ENCODE peak calls at places on chromosomes 3 and 15, in four cellular contexts. L is K562, O is HepG2, K is HCT116. G is an unnamed sample. For H3K4me1, the result is how much of the 10 kb centered on the place peaks cover.

GRCh38 chr15:63079938-63080626 is 37.5 kb downstream of the TPM1 start:
- DNase-seq in K (peak), O (peak), L (no peak), G (no peak)

GRCh38 chr3:195461518-195462307 is 18.9 kb upstream of the ACAP2 start:
- DNase-seq in O (no peak), K (no peak), L (no peak), G (no peak)

GRCh38 chr3:34382859-34383258 is 584.4 kb downstream of the PDCD6IP start:
- DNase-seq in K (no peak), O (no peak), L (no peak), G (no peak)

GRCh38 chr3:9770276-9770812 is 597 bp upstream of the CAMK1 start:
- DNase-seq in K (no peak), L (no peak), O (peak), G (no peak)

GRCh38 chr3:83601704-83602103 is 1357.1 kb upstream of the CADM2 start:
- DNase-seq in O (no peak), K (no peak), L (no peak), G (no peak)

GRCh38 chr15:35078221-35078915 is 6.7 kb downstream of the NANOGP8 start:
- DNase-seq in K (peak), O (peak), L (peak), G (peak)

GRCh38 chr15:48149858-48150257 is 28.2 kb downstream of the MYEF2 start:
- DNase-seq in O (no peak), L (no peak), K (no peak), G (no peak)

GRCh38 chr3:69328903-69329302 is 57.0 kb downstream of the FRMD4B start:
- DNase-seq in O (no peak), K (no peak), L (no peak), G (no peak)

GRCh38 chr3:138356666-138357409 is 8.5 kb downstream of the MRAS start:
- DNase-seq in K (no peak), L (no peak), O (no peak), G (no peak)

GRCh38 chr3:196938124-196938523 is 4.2 kb downstream of the NCBP2 start:
- DNase-seq in O (no peak), L (no peak), K (no peak), G (no peak)

GRCh38 chr3:119322021-119322522 is 27.9 kb downstream of the ARHGAP31 start:
- DNase-seq in L (no peak), K (no peak), O (no peak), G (no peak)

GRCh38 chr3:47022540-47023161 is 43.2 kb downstream of the NBEAL2 start:
- DNase-seq in K (no peak), L (no peak), O (no peak), G (no peak)

GRCh38 chr3:94539937-94540336 is 477.1 kb downstream of the NSUN3 start:
- DNase-seq in O (no peak), K (no peak), L (no peak), G (no peak)

GRCh38 chr3:32862247-32863013 is 44.6 kb downstream of the TRIM71 start:
- DNase-seq in L (no peak), K (no peak), O (no peak), G (no peak)

GRCh38 chr3:171829841-171830559 is 13.1 kb upstream of the TMEM212 start:
- DNase-seq in O (peak), L (no peak), K (no peak), G (peak)

GRCh38 chr3:145767909-145768308 is 393.1 kb downstream of the PLOD2 start:
- DNase-seq in K (no peak), L (no peak), O (no peak), G (no peak)

GRCh38 chr3:13011369-13012227 is 61.6 kb downstream of the IQSEC1 start:
- DNase-seq in O (peak), L (peak), K (no peak), G (no peak)

GRCh38 chr3:46222435-46223161 is 14.5 kb upstream of the CCR1 start:
- DNase-seq in O (no peak), L (no peak), K (no peak), G (no peak)

GRCh38 chr3:189982299-189982945 is 138.3 kb downstream of the P3H2 start:
- DNase-seq in O (no peak), L (no peak), K (no peak), G (no peak)

GRCh38 chr15:63277893-63278505 is 594 bp downstream of the APH1B start:
- DNase-seq in L (no peak), O (no peak), K (no peak), G (no peak)

DNA sequence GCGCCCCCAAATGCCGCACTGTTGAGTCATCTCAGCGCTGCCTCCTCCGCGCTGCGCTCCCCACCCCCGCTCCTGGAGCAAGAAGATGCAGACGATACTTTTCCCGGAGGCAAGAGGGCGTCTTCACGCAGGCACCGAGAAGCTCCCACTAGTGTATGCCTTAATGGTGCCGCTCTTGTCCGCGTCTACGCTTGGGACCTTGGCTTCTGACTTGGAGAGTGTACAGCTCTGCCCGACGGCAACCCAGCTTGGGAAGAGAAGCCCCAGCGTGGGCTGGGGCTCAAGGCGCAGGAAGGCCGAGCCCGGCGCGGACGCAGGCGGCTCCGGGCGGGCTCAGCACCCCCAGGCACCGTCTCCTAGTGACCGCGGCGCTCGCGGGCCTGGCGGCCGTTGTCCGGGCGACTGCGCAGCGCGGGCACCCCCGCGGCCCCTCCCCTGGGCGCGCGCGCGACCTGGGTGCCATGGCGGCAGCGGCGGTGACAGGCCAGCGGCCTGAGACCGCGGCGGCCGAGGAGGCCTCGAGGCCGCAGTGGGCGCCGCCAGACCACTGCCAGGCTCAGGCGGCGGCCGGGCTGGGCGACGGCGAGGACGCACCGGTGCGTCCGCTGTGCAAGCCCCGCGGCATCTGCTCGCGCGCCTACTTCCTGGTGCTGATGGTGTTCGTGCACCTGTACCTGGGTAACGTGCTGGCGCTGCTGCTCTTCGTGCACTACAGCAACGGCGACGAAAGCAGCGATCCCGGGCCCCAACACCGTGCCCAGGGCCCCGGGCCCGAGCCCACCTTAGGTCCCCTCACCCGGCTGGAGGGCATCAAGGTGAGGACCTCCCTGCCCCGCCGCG is at the start of gene P4HTM:
- DNase-seq in O (no peak), L (peak), K (peak), G (peak)
- TF ChIP-seq CTCF in O (no peak), L (peak), K (peak), G (no peak)

DNA sequence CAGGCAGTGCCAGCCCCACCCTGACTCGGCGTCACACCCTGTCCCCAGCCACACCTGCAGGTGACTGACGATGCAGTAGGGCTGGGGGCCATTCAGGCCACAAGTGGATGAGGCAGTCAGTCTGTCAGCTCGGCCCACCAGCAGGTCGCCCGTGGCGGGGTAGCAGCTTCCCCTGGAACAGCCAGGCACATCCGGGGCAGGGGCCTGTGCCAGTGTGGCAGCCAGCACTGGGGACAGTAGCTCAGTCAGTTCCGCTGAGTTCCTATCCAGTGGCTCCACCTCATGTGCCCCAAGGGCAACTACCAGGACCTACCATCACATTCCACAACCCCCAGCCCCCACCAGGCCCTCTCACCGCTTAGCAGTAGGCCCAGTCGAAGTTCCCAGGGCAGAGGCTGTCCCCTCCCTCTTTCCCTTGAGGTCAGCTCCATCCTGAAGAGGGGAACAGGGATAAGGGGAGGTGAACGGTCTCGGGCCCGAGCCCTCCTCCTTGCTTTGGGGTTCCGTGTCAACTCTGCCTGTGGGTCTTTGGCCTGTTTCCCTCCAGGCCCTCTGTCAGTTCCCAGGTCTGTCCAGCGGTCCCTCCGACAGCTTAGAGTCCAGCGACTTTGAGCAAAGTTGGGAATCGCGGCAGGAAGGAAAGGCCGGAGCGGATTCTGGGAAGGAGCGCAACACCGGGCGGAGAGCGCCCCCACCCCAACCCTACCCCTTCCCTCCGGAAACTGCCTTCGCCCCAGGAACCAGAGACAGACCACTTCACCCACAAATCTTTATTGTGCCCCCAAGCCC is at the start of gene LAMB2:
- DNase-seq in O (peak), L (peak), K (peak), G (no peak)
- TF ChIP-seq TCF7L2 in O (no peak), L (no peak), K (peak), G (no peak)

GRCh38 chr3:161413127-161413854 is 42.0 kb upstream of the SPTSSB start:
- DNase-seq in O (no peak), K (no peak), L (no peak), G (no peak)
- H3K4me1 ChIP-seq in O (half or more), K (under half), L (under half), G (under half)

GRCh38 chr15:31392761-31393401 is 66.2 kb downstream of the KLF13 start:
- DNase-seq in K (no peak), L (no peak), O (no peak), G (no peak)
- TF ChIP-seq CTCF in K (no peak), L (no peak), O (no peak), G (no peak)

GRCh38 chr3:62873672-62874397 is 1.4 kb downstream of the CADPS start:
- DNase-seq in O (no peak), L (no peak), K (no peak), G (no peak)

GRCh38 chr3:62876064-62876463 is 848 bp upstream of the CADPS start:
- DNase-seq in L (no peak), K (no peak), O (peak), G (no peak)

GRCh38 chr3:62875103-62876002 is at the start of gene CADPS:
- DNase-seq in L (no peak), K (no peak), O (no peak), G (no peak)

GRCh38 chr3:62872318-62872717 is 2.9 kb downstream of the CADPS start:
- DNase-seq in K (no peak), O (no peak), L (no peak), G (no peak)

GRCh38 chr3:62874398-62875102 is 666 bp downstream of the CADPS start:
- DNase-seq in L (no peak), O (no peak), K (no peak), G (no peak)
- TF ChIP-seq TCF7L2 in L (no peak), O (no peak), K (no peak), G (no peak)

DNA sequence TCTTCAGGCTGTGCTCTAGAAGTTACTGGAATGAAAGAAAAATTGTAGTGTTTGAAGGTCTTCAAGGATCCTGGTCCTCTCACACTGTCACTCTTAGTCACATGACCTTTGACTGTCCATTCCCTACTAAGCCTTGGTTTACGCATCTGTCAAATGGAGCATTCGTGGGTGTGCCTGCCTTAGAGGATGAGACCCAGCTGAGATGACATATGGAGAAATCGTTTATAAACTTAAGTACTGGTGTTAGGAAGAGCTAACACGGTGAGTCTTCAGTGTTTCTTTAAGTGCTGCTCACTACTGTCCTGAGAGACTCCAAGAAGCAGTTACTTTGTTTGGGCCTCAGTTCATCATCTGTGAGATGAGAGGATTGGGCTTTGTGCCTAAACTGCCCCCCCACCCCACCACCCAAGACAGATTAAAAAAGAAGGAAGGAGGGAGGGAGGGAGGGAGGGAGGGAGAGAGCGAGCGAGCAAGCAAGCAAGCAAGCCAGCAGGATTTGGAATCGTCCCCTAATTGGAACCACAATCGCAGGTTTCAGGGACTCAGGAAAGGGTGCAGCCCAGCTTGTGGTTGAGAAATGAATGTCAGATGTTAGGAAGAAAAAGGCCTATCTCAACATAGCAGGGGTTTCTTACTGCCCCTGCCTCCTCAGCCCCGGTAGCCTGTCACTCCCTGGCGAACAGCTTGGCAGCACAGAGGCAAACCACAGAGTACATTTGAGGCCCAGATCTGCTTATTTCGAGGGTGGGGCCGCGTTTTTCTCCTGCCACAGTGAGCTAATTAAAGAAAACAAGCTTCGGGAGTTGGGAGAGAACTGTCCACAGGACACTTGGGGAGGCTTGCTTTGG is 32.7 kb downstream of the SMAD3 start:
- DNase-seq in L (peak), O (no peak), K (no peak), G (no peak)
- H3K4me1 ChIP-seq in L (under half), O (half or more), K (half or more), G (half or more)

GRCh38 chr3:188927971-188928370 is 243.8 kb upstream of the TPRG1 start:
- DNase-seq in O (no peak), L (no peak), K (no peak), G (no peak)

GRCh38 chr3:188926141-188926540 is 245.6 kb upstream of the TPRG1 start:
- DNase-seq in O (no peak), L (no peak), K (no peak), G (no peak)

GRCh38 chr3:188926741-188927650 is 244.8 kb upstream of the TPRG1 start:
- DNase-seq in L (no peak), K (no peak), O (no peak), G (no peak)

GRCh38 chr3:188931531-188931930 is 240.2 kb upstream of the TPRG1 start:
- DNase-seq in L (no peak), O (no peak), K (no peak), G (no peak)

DNA sequence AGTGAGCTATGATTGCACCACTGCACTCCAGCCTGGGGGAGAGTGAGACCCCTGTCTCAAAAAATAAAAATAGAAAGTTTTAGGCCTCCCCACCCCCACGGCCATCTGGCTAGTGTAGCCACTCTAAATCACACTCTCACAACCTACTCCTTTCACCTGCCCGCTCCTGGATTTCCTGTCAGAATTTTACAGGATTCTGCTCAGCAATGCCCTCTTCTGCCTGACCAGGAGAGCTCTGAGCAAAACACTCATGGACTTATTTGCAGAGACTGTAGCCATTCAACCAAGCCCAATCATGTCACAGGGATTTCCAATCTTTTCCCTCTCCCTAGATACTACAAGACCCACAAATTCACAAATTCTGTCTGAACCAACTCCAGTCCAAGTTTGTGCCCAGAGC is 242.6 kb upstream of the TPRG1 start:
- DNase-seq in O (peak), K (no peak), L (no peak), G (no peak)
- TF ChIP-seq CTCF in O (peak), K (no peak), L (no peak), G (peak)

GRCh38 chr3:25455316-25456232 is 27.5 kb downstream of the RARB start:
- DNase-seq in O (no peak), L (no peak), K (no peak), G (no peak)
- TF ChIP-seq TCF7L2 in O (no peak), L (no peak), K (no peak), G (no peak)

G was measured in Panc1.